ENCODE peak calls at places on chromosome 6, in six cellular contexts. G is aorta, L is uterus, I is heart left ventricle, J is fibroblast of lung, X is GM23248. K is an unnamed sample.

GRCh38 chr6:170443151-170443662 is 109.9 kb downstream of the PSMB1 start:
- DNase-seq in G (no peak), L (no peak), I (no peak), J (no peak), X (no peak), K (no peak)

GRCh38 chr6:79630400-79630882 is 688 bp upstream of the SH3BGRL2 start:
- DNase-seq in G (no peak), L (no peak), I (no peak), J (no peak), X (no peak), K (no peak)

GRCh38 chr6:3259491-3259958 is 778 bp downstream of the PSMG4 start:
- DNase-seq in G (no peak), L (no peak), I (peak; percentile 52), J (no peak), X (peak; percentile 68), K (peak; percentile 33)

GRCh38 chr6:170393033-170393432 is 86.5 kb downstream of the FAM120B start:
- DNase-seq in G (no peak), L (no peak), I (no peak), J (no peak), X (no peak), K (no peak)

GRCh38 chr6:3561745-3562144 is 104.9 kb upstream of the SLC22A23 start:
- DNase-seq in G (no peak), L (no peak), I (no peak), J (peak; percentile 23), X (peak; percentile 10), K (no peak)

GRCh38 chr6:14601490-14601889 is 483.9 kb downstream of the CD83 start:
- DNase-seq in G (no peak), L (no peak), I (no peak), J (no peak), X (no peak), K (no peak)

GRCh38 chr6:7216941-7217621 is 95.9 kb downstream of the SSR1 start:
- DNase-seq in G (no peak), L (no peak), I (peak; percentile 58), J (peak; percentile 28), X (no peak), K (peak; percentile 57)

GRCh38 chr6:36249536-36249935 is 20.3 kb upstream of the PNPLA1 start:
- DNase-seq in G (no peak), L (no peak), I (no peak), J (peak; percentile 31), X (peak; percentile 36), K (no peak)

GRCh38 chr6:113385020-113385431 is 472.1 kb upstream of the MARCKS start:
- DNase-seq in G (no peak), L (no peak), I (no peak), J (peak; percentile 54), X (peak; percentile 59), K (no peak)

GRCh38 chr6:11412011-11412424 is 125.5 kb upstream of the TMEM170B start:
- DNase-seq in G (no peak), L (no peak), I (no peak), J (peak; percentile 82), X (peak; percentile 61), K (no peak)

GRCh38 chr6:137102851-137103492 is 58.2 kb upstream of the IL20RA start:
- DNase-seq in G (no peak), L (no peak), I (no peak), J (no peak), X (no peak), K (no peak)

GRCh38 chr6:34486106-34486740 is 20.3 kb downstream of the PACSIN1 start:
- DNase-seq in G (no peak), L (no peak), I (no peak), J (no peak), X (no peak), K (no peak)

GRCh38 chr6:166032366-166033171 is 135.1 kb downstream of the TBXT start:
- DNase-seq in G (no peak), L (peak; percentile 33), I (peak; percentile 76), J (peak; percentile 89), X (peak; percentile 90), K (peak; percentile 76)

GRCh38 chr6:101146389-101146788 is 247.1 kb upstream of the GRIK2 start:
- DNase-seq in G (no peak), L (no peak), I (no peak), J (peak; percentile 15), X (peak; percentile 12), K (no peak)

GRCh38 chr6:47650553-47651432 is 47.6 kb upstream of the ADGRF4 start:
- DNase-seq in G (no peak), L (no peak), I (no peak), J (no peak), X (no peak), K (no peak)

GRCh38 chr6:167825059-167825758 is 1.5 kb upstream of the AFDN start:
- DNase-seq in G (no peak), L (peak; percentile 57), I (no peak), J (peak; percentile 42), X (peak; percentile 44), K (no peak)

GRCh38 chr6:108763931-108764579 is 84.2 kb upstream of the ARMC2 start:
- DNase-seq in G (no peak), L (no peak), I (no peak), J (no peak), X (no peak), K (no peak)

GRCh38 chr6:158468666-158469065 is 91.2 kb upstream of the TMEM181 start:
- DNase-seq in G (no peak), L (no peak), I (no peak), J (peak; percentile 12), X (no peak), K (no peak)

GRCh38 chr6:121435444-121436069 is at the start of gene GJA1:
- DNase-seq in G (peak; percentile 73), L (peak; percentile 75), I (peak; percentile 67), J (peak; percentile 88), X (peak; percentile 87), K (peak; percentile 84)

GRCh38 chr6:141107562-141108160 is 1025.1 kb upstream of the GJE1 start:
- DNase-seq in G (no peak), L (no peak), I (no peak), J (no peak), X (peak; percentile 64), K (no peak)

GRCh38 chr6:4849214-4849613 is 73.0 kb downstream of the CDYL start:
- DNase-seq in G (no peak), L (no peak), I (no peak), J (no peak), X (no peak), K (no peak)

GRCh38 chr6:82057846-82058554 is 189.5 kb downstream of the IBTK start:
- DNase-seq in G (no peak), L (no peak), I (no peak), J (peak; percentile 77), X (peak; percentile 39), K (no peak)

GRCh38 chr6:139367810-139368321 is 6.6 kb downstream of the CITED2 start:
- DNase-seq in G (no peak), L (no peak), I (no peak), J (no peak), X (no peak), K (no peak)

GRCh38 chr6:167730441-167730840 is 96.3 kb upstream of the AFDN start:
- DNase-seq in G (no peak), L (no peak), I (no peak), J (no peak), X (no peak), K (no peak)

GRCh38 chr6:144619983-144620382 is 334.8 kb downstream of the UTRN start:
- DNase-seq in G (no peak), L (no peak), I (no peak), J (peak; percentile 7), X (no peak), K (no peak)

GRCh38 chr6:133804263-133804662 is 84.7 kb upstream of the TCF21 start:
- DNase-seq in G (no peak), L (peak; percentile 21), I (no peak), J (peak; percentile 45), X (peak; percentile 48), K (peak; percentile 12)

GRCh38 chr6:146267447-146267846 is 238.6 kb downstream of the GRM1 start:
- DNase-seq in G (no peak), L (no peak), I (no peak), J (no peak), X (no peak), K (no peak)

GRCh38 chr6:148429423-148429822 is 86.8 kb downstream of the SASH1 start:
- DNase-seq in G (no peak), L (no peak), I (no peak), J (no peak), X (no peak), K (no peak)

GRCh38 chr6:143146186-143146831 is 85.6 kb downstream of the AIG1 start:
- DNase-seq in G (no peak), L (no peak), I (no peak), J (no peak), X (no peak), K (no peak)

GRCh38 chr6:136524339-136524935 is 25.8 kb downstream of the MAP7 start:
- DNase-seq in G (no peak), L (no peak), I (no peak), J (no peak), X (peak; percentile 20), K (no peak)

GRCh38 chr6:56348578-56348977 is 101.2 kb upstream of the COL21A1 start:
- DNase-seq in G (no peak), L (no peak), I (no peak), J (no peak), X (peak; percentile 28), K (no peak)

GRCh38 chr6:163352011-163352685 is 62.4 kb upstream of the QKI start:
- DNase-seq in G (no peak), L (no peak), I (no peak), J (no peak), X (no peak), K (no peak)

GRCh38 chr6:144667517-144667916 is 382.4 kb downstream of the UTRN start:
- DNase-seq in G (no peak), L (no peak), I (no peak), J (no peak), X (no peak), K (no peak)

GRCh38 chr6:33610779-33611421 is 10.2 kb upstream of the ITPR3 start:
- DNase-seq in G (no peak), L (peak; percentile 36), I (peak; percentile 37), J (no peak), X (no peak), K (peak; percentile 36)

GRCh38 chr6:12766365-12766764 is 49.8 kb downstream of the PHACTR1 start:
- DNase-seq in G (no peak), L (no peak), I (no peak), J (no peak), X (no peak), K (no peak)

GRCh38 chr6:151071295-151071694 is 168.5 kb upstream of the AKAP12 start:
- DNase-seq in G (peak; percentile 76), L (peak; percentile 45), I (peak; percentile 45), J (peak; percentile 93), X (peak; percentile 93), K (peak; percentile 53)
- H3K4me3 ChIP-seq in G (peak overlapping the region; percentile 52), L (peak overlapping the region; percentile 18), I (no peak overlapping the region), J (peak overlapping the region; percentile 50), X (peak overlapping the region; percentile 44), K (peak overlapping the region; percentile 13)

GRCh38 chr6:89291256-89291819 is 23.8 kb downstream of the GABRR2 start:
- DNase-seq in G (no peak), L (no peak), I (no peak), J (no peak), X (no peak), K (no peak)
- H3K36me3 ChIP-seq in G (no peaks in the 10 kb centered on the region), L (no peaks in the 10 kb centered on the region), I (no peaks in the 10 kb centered on the region), J (no peaks in the 10 kb centered on the region), X (no peaks in the 10 kb centered on the region), K (no peaks in the 10 kb centered on the region)

GRCh38 chr6:16766043-16766521 is 4.8 kb upstream of the ATXN1 start:
- DNase-seq in G (no peak), L (no peak), I (no peak), J (peak; percentile 94), X (peak; percentile 97), K (no peak)
- H3K4me3 ChIP-seq in G (no peak overlapping the region), L (no peak overlapping the region), I (no peak overlapping the region), J (no peak overlapping the region), X (peak overlapping the region; percentile 11), K (no peak overlapping the region)

GRCh38 chr6:129183039-129183438 is 300.1 kb downstream of the LAMA2 start:
- DNase-seq in G (no peak), L (no peak), I (no peak), J (peak; percentile 15), X (no peak), K (no peak)
- H3K36me3 ChIP-seq in G (no peaks in the 10 kb centered on the region), L (no peaks in the 10 kb centered on the region), I (no peaks in the 10 kb centered on the region), J (no peaks in the 10 kb centered on the region), X (no peaks in the 10 kb centered on the region), K (no peaks in the 10 kb centered on the region)

K was measured in heart right ventricle.